ENCODE peak calls at places on chromosomes 13 and 19, in ten cellular contexts. X is B cell, K is endothelial cell, H is hepatocyte, O is body of pancreas, G is lower leg skin, R is WTC11, Y is endodermal cell, Z is tibial nerve, U is kidney epithelial cell. J is an unnamed sample.

GRCh38 chr13:77429320-77430142 is 102.6 kb upstream of the MYCBP2 start:
- DNase-seq in R (no peak), K (no peak), Z (no peak), Y (no peak), H (no peak), O (no peak), X (peak), U (no peak), G (no peak), J (no peak)

GRCh38 chr19:33690461-33691427 is 69.0 kb downstream of the CHST8 start:
- DNase-seq in U (no peak), Z (no peak), X (no peak), H (no peak), Y (peak), O (no peak), R (no peak), G (peak), K (no peak), J (no peak)

GRCh38 chr19:36748431-36749275 is 24.0 kb downstream of the ZNF850 start:
- DNase-seq in R (no peak), H (no peak), U (no peak), Y (no peak), K (no peak), G (no peak), O (no peak), X (no peak), Z (no peak), J (no peak)

GRCh38 chr19:17863520-17864182 is 3.9 kb downstream of the RPL18A start:
- DNase-seq in R (no peak), Y (peak), H (no peak), X (no peak), G (no peak), K (no peak), Z (no peak), O (no peak), U (no peak), J (no peak)

GRCh38 chr19:13741893-13742292 is 22.4 kb upstream of the MRI1 start:
- DNase-seq in Y (no peak), H (no peak), K (no peak), Z (no peak), G (no peak), X (no peak), U (no peak), R (no peak), O (no peak), J (no peak)

GRCh38 chr13:102645701-102646100 is 48.9 kb downstream of the TPP2 start:
- DNase-seq in R (no peak), Y (no peak), K (no peak), O (no peak), Z (no peak), G (no peak), U (no peak), X (no peak), H (no peak), J (no peak)

GRCh38 chr19:14383556-14383897 is 2.3 kb downstream of the ADGRE5 start:
- DNase-seq in Z (no peak), X (no peak), U (no peak), G (no peak), H (no peak), O (no peak), Y (no peak), R (no peak), K (no peak), J (no peak)

GRCh38 chr19:10888421-10888866 is 17.1 kb downstream of the CARM1 start:
- DNase-seq in U (no peak), H (no peak), O (no peak), X (no peak), Y (peak), G (no peak), R (peak), Z (no peak), K (no peak), J (no peak)

DNA sequence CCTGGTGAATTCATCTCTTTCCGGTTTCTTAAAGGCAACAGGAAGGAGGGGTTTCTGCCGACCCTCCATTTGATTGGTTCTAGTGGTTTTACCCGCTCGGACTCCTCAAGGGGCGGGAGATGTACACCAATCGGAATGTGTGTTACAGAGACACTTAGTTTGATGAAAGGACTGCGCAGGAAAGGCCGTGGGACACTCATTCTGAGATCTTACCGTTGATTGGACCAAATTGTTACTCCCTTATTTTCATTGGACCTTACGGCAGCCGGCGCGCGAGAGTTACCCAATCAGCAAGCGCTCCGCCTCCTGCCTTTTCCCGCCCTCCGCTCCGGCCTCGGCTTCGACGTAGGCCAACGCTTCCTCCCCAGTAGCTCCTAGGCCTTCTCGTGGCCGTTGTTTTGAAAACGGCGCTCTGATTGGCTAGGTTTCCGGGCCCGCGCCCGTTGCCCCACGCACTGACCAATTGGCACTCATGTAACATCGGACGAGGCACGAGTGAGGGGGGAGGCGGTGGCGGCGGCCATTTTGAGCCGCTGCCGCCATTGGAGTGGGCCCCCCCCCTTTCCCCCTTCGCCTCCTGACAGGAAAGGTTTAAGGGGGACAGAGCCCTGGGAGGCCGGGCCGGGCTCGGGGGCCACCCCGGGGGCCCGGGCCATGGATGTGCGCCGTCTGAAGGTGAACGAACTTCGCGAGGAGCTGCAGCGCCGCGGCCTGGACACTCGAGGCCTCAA is at the start of gene HNRNPUL1:
- DNase-seq in K (peak), Y (peak), H (peak), Z (peak), G (peak), U (peak), X (peak), R (peak), O (peak), J (peak)
- TF ChIP-seq CTCF in K (no peak), Y (peak), H (peak), Z (peak), G (no peak), U (peak), X (peak), R (no peak), O (no peak), J (peak)

GRCh38 chr13:32168136-32168535 is 136.6 kb downstream of the FRY start:
- DNase-seq in X (no peak), K (no peak), R (no peak), G (no peak), Z (no peak), Y (no peak), U (no peak), O (no peak), H (no peak), J (no peak)

GRCh38 chr13:32165791-32166190 is 134.2 kb downstream of the FRY start:
- DNase-seq in Y (no peak), K (no peak), Z (no peak), X (no peak), O (no peak), U (no peak), G (no peak), H (no peak), R (no peak), J (no peak)

GRCh38 chr13:32159147-32159869 is 127.7 kb downstream of the FRY start:
- DNase-seq in H (no peak), O (no peak), G (no peak), R (no peak), Z (no peak), Y (no peak), U (no peak), X (no peak), K (no peak), J (no peak)

DNA sequence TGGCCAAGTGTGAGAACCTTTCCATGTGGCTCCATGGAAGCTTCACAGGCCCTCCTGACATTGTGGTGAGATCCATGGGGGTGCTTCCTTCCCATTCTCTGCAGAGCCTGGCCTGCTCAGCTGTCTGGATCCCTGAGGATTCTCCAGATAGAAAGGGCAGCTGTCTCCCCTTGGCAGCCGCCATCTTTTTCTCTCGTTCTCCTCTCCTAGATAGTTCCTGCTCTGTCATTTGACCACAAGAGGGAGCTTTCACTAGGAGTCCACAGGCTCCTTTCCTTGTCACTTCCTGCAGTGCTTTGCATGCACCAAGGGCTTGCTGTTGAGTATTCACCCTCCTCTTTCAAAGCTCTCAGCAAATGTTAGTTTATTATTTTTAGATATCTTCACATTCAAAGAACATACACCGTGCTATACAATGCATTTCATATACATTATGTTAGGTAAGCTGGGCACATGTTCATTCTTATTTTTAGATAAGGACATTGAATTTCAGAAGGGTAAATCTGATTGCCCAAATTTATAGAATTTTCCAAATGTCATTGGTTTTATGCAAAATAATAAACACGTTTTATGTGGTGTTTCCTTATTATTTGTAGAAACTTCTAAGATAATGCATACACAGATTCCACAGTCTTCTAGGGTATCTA is 133.2 kb downstream of the FRY start:
- DNase-seq in U (no peak), O (peak), Y (peak), X (peak), R (peak), G (no peak), K (peak), Z (no peak), H (peak), J (peak)
- TF ChIP-seq CTCF in U (peak), O (no peak), Y (peak), X (no peak), R (peak), G (no peak), K (peak), Z (peak), H (peak), J (peak)

GRCh38 chr19:1601613-1602064 is 3.6 kb downstream of the UQCR11 start:
- DNase-seq in H (no peak), U (no peak), O (no peak), G (no peak), R (no peak), Z (no peak), Y (no peak), K (no peak), X (no peak), J (no peak)
- TF ChIP-seq CTCF in H (no peak), U (peak), O (no peak), G (no peak), R (no peak), Z (no peak), Y (peak), K (peak), X (no peak), J (peak)

GRCh38 chr19:8321067-8321759 is at the start of the genes NDUFA7 and RPS28:
- DNase-seq in O (peak), U (no peak), Z (peak), R (peak), X (peak), G (peak), H (peak), Y (peak), K (peak), J (peak)
- TF ChIP-seq CTCF in O (peak), U (peak), Z (peak), R (no peak), X (peak), G (no peak), H (peak), Y (peak), K (no peak), J (no peak)

GRCh38 chr13:20206836-20207235 is 14.1 kb upstream of the GJB2 start:
- DNase-seq in X (no peak), H (no peak), O (no peak), G (no peak), Y (no peak), Z (no peak), R (no peak), U (no peak), K (no peak), J (no peak)

GRCh38 chr13:20209937-20210336 is 17.2 kb upstream of the GJB2 start:
- DNase-seq in X (no peak), R (no peak), U (no peak), Y (no peak), G (no peak), K (no peak), O (no peak), H (no peak), Z (no peak), J (no peak)

GRCh38 chr13:20206065-20206725 is 13.5 kb upstream of the GJB2 start:
- DNase-seq in Y (no peak), O (no peak), H (no peak), K (no peak), G (no peak), Z (no peak), U (no peak), X (no peak), R (no peak), J (no peak)
- TF ChIP-seq CTCF in Y (peak), O (no peak), H (no peak), K (no peak), G (no peak), Z (no peak), U (no peak), X (no peak), R (no peak), J (no peak)

DNA sequence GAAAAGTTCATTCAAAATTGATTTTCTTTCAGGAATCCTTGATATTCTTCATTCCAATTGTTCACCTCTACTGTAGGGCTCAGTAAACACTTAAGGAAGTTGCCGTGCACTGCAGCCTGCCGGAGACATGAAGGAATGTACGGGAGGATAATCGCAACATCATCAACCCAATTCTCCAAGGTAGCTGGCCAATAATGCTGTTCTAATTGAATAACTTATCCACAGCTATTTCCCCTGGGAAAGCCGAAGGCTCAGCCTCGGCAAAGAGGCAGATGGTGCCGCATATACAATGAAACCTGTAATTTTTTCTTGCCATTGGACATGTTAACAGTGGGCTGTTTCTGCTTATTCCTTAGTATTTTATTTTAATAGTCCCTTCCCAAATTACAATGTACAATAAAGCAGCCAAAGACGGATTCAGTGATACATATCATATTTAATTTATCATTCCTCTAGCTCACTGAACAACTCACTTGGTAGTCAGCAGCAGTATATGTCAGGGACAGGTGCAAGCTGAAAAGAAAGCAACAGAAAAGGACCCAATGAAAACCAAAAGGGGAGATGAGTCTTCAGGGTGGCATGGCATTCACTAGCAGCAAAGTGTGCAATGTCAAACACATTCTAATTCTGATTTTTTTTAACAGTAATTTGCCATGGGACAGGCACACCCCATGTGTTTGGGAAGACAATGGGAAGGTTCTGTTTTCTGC is 420.5 kb upstream of the KLF12 start:
- DNase-seq in G (no peak), X (no peak), Z (no peak), U (no peak), Y (no peak), K (no peak), O (no peak), H (no peak), R (no peak), J (no peak)
- TF ChIP-seq CTCF in G (no peak), X (no peak), Z (no peak), U (no peak), Y (no peak), K (no peak), O (no peak), H (no peak), R (no peak), J (no peak)